ENCODE peak calls at places on chromosomes 11 and 22, in five cellular contexts. Z is fibroblast of the aortic adventitia, S is adrenal gland, Y is fibroblast of lung, J is cardiac fibroblast. P is an unnamed sample.

GRCh38 chr11:35792148-35792845 is 129.7 kb downstream of the TRIM44 start:
- DNase-seq in Z (peak), S (peak), J (no peak), Y (no peak), P (no peak)

GRCh38 chr11:59281177-59281576 is 68.5 kb upstream of the MPEG1 start:
- DNase-seq in S (no peak), J (no peak), Z (no peak), Y (no peak), P (no peak)

GRCh38 chr22:46087816-46088277 is 62.5 kb upstream of the PPARA start:
- DNase-seq in Z (peak), S (peak), J (peak), Y (peak), P (no peak)

GRCh38 chr22:20380486-20380885 is 13.5 kb upstream of the ZNF74 start:
- DNase-seq in Y (no peak), J (no peak), Z (no peak), S (no peak), P (peak)

GRCh38 chr11:35511666-35512065 is 13.8 kb downstream of the PAMR1 start:
- DNase-seq in Z (no peak), Y (peak), J (peak), S (peak), P (peak)

GRCh38 chr11:131198646-131199285 is 171.6 kb upstream of the NTM start:
- DNase-seq in Y (no peak), S (no peak), Z (no peak), J (no peak), P (no peak)

GRCh38 chr11:33463059-33463458 is 205.9 kb downstream of the HIPK3 start:
- DNase-seq in J (peak), Z (peak), S (no peak), Y (peak), P (peak)

GRCh38 chr22:19909350-19910179 is 32.0 kb upstream of the COMT start:
- DNase-seq in S (peak), J (peak), Y (peak), Z (peak), P (peak)

GRCh38 chr22:26797910-26798309 is 140.5 kb downstream of the MIAT start:
- DNase-seq in S (no peak), Y (no peak), Z (no peak), J (no peak), P (no peak)

GRCh38 chr22:22883090-22883727 is 4.4 kb upstream of the IGLL5 start:
- DNase-seq in Z (no peak), Y (no peak), S (no peak), J (no peak), P (no peak)

GRCh38 chr11:128624269-128625170 is 37.2 kb upstream of the ETS1 start:
- DNase-seq in J (no peak), Z (no peak), Y (no peak), S (no peak), P (no peak)

GRCh38 chr11:117316197-117316961 is at the start of gene BACE1:
- DNase-seq in Z (peak), Y (peak), J (peak), S (peak), P (peak)

GRCh38 chr22:19700790-19701419 is 13.4 kb upstream of the SEPTIN5 start:
- DNase-seq in J (no peak), Z (no peak), S (no peak), Y (no peak), P (no peak)

GRCh38 chr22:47810505-47811500 is 1048.4 kb downstream of the TBC1D22A start:
- DNase-seq in S (no peak), Y (no peak), J (no peak), Z (no peak), P (no peak)

GRCh38 chr11:33437529-33437928 is 180.3 kb downstream of the HIPK3 start:
- DNase-seq in Z (no peak), Y (no peak), J (no peak), S (no peak), P (no peak)

GRCh38 chr11:115463606-115464005 is 40.6 kb downstream of the CADM1 start:
- DNase-seq in Z (no peak), Y (no peak), J (no peak), S (no peak), P (no peak)

GRCh38 chr22:43828711-43829447 is 16.8 kb upstream of the EFCAB6 start:
- DNase-seq in J (peak), Z (peak), Y (peak), S (no peak), P (no peak)

GRCh38 chr11:123304828-123305530 is 109.9 kb upstream of the CLMP start:
- DNase-seq in Y (no peak), S (no peak), J (no peak), Z (no peak), P (no peak)

GRCh38 chr11:123306531-123306930 is 111.5 kb upstream of the CLMP start:
- DNase-seq in Z (no peak), J (no peak), S (no peak), Y (no peak), P (no peak)

GRCh38 chr11:123308077-123308476 is 113.0 kb upstream of the CLMP start:
- DNase-seq in Z (peak), Y (peak), J (peak), S (no peak), P (no peak)

GRCh38 chr11:123305601-123306000 is 110.6 kb upstream of the CLMP start:
- DNase-seq in S (no peak), Y (no peak), Z (no peak), J (no peak), P (no peak)

GRCh38 chr11:123307276-123307675 is 112.2 kb upstream of the CLMP start:
- DNase-seq in Y (no peak), J (no peak), Z (no peak), S (no peak), P (no peak)
- H3K4me3 ChIP-seq in Y (no peak), J (no peak), Z (no peak), S (no peak), P (no peak)

DNA sequence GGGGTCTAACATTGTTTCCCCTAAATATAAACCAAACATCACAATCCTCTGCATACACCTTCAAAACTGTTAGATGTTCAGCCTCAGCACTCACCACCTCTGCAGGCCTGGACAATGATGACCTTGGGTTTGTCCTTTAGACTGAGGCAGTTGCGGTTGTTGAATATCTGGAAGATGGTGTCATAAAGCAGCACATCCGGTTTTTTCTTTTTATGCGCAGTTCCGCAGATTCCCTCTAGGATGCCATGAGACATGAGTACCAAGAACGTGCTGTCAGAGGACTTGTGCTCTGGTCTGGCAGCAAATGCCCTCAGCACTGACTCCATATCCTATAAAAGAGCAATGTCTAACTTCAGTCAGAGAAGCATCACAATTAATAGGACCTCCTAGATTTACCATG is 22.8 kb downstream of the CASP5 start:
- DNase-seq in J (peak), Z (no peak), S (no peak), Y (no peak), P (peak)
- TF ChIP-seq CTCF in J (peak), Z (no peak), S (no peak), Y (no peak), P (no peak)

DNA sequence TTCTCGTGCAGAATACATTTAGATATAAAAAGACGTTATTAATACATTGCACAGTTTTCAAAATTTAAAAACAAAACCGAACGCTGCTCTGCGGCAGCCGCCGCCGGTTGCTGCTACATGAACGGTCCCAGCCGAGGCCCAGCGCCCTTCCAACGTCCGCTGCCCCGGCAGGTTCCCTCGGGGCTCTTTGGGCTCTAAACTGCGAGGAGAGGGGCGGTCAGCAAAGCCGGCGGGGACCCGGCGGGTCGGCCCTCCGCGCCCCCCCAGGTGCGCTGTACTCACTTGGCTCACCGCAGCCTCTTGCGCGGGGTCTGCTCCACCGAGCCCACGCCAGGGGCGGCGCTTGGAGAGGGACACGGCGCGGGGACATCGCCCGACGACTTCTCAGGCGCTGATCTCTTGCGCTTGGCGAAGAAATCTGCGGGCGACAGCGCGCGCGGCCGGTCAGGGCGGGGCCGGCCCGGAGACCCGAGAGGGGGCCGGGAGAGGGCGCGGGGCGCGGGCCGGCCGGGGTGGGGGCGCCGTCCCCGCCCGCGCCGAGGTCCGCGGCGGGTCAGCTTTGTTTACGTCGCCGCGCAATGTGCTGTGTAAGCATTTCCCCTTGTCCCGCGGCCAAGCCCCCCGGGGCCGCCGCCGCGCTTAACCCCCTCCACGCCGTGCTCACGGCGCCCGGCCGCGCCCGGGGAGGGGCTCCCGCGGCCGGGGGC is 1.7 kb downstream of the CDKN1C start:
- DNase-seq in Z (peak), Y (no peak), J (no peak), S (peak), P (no peak)
- H3K4me3 ChIP-seq in Z (peak), Y (peak), J (peak), S (no peak), P (peak)

GRCh38 chr11:60563553-60564235 is 48.5 kb downstream of the MS4A13 start:
- DNase-seq in Z (peak), J (peak), S (no peak), Y (no peak), P (peak)
- TF ChIP-seq CTCF in Z (no peak), J (no peak), S (no peak), Y (no peak), P (no peak)

P was measured in epithelial cell of esophagus.